ENCODE peak calls at places on chromosome 1, in four cellular contexts. C is body of pancreas, N is brain microvascular endothelial cell, O is adrenal gland. A is an unnamed sample.

GRCh38 chr1:225460737-225461532 is 33.1 kb upstream of the LBR start:
- DNase-seq in C (no peak), N (no peak), O (no peak), A (no peak)

GRCh38 chr1:47587891-47588582 is 150.2 kb downstream of the FOXD2 start:
- DNase-seq in C (no peak), N (peak; percentile 28), O (no peak), A (no peak)

GRCh38 chr1:161226320-161226711 is 456 bp downstream of the TOMM40L start:
- DNase-seq in C (no peak), N (no peak), O (no peak), A (no peak)

GRCh38 chr1:198577444-198577843 is 37.0 kb upstream of the ATP6V1G3 start:
- DNase-seq in C (no peak), N (peak; percentile 64), O (no peak), A (no peak)

GRCh38 chr1:68359045-68359444 is 90.7 kb downstream of the RPE65 start:
- DNase-seq in C (no peak), N (no peak), O (no peak), A (no peak)

GRCh38 chr1:11434926-11435325 is 44.0 kb upstream of the DISP3 start:
- DNase-seq in C (no peak), N (no peak), O (no peak), A (no peak)

GRCh38 chr1:67544921-67545320 is 114.7 kb upstream of the SERBP1 start:
- DNase-seq in C (no peak), N (no peak), O (no peak), A (no peak)

GRCh38 chr1:6770727-6771567 is 14.3 kb upstream of the CAMTA1 start:
- DNase-seq in C (no peak), N (peak; percentile 38), O (no peak), A (no peak)

GRCh38 chr1:204001166-204001901 is 71.6 kb upstream of the SOX13 start:
- DNase-seq in C (no peak), N (no peak), O (no peak), A (no peak)

GRCh38 chr1:12745992-12746323 is at the start of gene CFAP107:
- DNase-seq in C (no peak), N (no peak), O (no peak), A (no peak)

GRCh38 chr1:247118946-247119446 is 14.8 kb upstream of the ZNF669 start:
- DNase-seq in C (no peak), N (no peak), O (no peak), A (no peak)

DNA sequence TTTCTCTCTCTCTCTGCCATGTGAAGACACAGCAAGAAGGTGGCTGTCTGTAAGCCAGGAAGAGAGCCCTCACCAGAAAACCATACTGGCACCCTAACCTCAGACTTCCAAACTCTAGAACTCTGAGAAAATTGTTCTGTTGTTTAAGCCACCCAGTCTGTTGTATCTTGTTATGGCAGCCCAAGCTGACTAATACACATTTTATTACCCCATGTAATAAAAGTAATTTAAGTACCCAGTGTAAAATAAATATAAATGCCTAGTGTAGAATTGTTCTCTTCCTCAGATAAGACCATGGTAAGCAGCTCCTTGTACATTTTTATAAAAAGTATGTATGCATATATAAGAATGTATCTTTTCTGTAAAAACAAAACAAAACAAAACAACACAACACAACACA is 119.7 kb downstream of the DTL start:
- DNase-seq in C (no peak), N (no peak), O (no peak), A (no peak)
- H3K4me3 ChIP-seq in C (no peak overlapping the region), N (no peak overlapping the region), O (no peak overlapping the region), A (no peak overlapping the region)

DNA sequence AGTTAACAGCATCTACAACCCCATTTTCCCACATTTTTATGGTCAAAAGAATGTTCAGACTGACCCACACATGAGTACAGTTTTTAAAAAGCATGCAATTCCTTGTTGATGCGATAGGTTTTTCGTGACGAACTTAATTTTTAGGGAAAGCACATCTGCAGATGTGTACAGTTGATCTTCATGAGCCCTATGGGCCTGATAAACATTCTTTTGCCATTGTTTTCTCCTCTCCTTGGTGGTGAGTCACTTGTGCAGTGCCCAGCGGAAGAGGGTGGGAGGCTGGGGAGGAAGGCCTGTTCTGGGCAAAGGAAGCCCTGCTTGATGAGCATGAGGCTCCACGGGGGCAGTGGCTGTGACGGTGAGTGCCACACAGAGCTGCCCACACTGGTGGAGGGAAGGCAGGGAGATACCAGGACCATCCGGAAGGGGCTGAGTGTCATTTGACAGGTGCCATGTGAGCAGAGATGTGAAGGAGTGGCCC is 5.3 kb downstream of the ARF1 start:
- DNase-seq in C (peak; percentile 33), N (peak; percentile 49), O (no peak), A (peak; percentile 42)
- TF ChIP-seq CTCF in C (no peak), N (no peak), O (no peak), A (no peak)

DNA sequence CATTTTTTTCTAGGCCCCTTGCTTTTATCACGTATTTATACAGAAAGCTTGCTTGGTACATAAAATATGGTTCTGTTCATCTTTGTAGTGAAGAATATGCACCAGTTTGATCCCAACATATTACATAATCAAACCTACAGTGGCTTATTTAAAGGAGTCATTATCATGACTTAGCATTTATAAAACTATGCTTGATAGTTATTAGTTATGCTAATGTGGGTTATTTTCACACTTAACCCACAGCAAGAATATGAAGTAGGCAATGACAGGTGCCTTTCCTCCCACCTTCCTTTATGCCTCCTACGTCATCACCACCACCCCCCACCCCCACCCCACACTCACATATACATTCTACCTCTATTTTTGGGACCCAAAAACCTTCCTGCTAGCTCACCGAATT is 19.8 kb downstream of the CAP1 start:
- DNase-seq in C (no peak), N (no peak), O (no peak), A (no peak)
- H3K36me3 ChIP-seq in C (peaks cover 25% of the 10 kb centered on the region), N (peaks cover 70% of the 10 kb centered on the region), O (peaks cover 53% of the 10 kb centered on the region), A (peaks cover 11% of the 10 kb centered on the region)

GRCh38 chr1:153670257-153670858 is 435 bp downstream of the ILF2 start:
- DNase-seq in C (no peak), N (no peak), O (peak; percentile 51), A (no peak)
- H3K4me3 ChIP-seq in C (peak overlapping the region; percentile 71), N (peak overlapping the region; percentile 94), O (no peak overlapping the region), A (peak overlapping the region; percentile 82)

DNA sequence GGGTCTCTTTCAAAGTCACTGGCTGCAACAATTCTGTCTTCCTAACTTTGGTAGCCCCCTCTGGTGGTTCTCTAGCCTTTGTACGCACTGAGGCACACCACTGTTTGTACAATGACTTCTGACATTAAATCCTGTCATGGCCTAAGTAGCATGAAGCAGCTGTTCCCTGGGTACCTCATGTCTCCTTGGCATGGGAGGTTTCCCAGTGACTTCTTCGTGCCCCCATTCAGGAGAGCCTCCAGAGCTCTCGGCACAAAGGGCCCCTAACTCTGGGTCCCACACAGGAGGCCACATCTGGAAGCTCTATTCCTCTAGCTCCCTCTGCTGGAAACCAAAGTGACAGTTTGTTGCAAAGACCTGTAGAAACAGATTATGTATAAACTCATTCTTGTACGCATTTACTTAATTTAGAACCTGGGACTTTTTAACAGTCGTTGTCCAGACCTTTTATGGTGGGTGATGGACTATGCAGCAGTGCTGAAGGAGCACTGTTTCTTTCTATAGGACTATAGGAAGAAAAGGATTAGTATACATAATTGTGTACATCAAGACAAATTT is 13.4 kb downstream of the SWT1 start:
- DNase-seq in C (peak; percentile 22), N (peak; percentile 66), O (peak; percentile 48), A (no peak)
- TF ChIP-seq CTCF in C (peak; percentile 31), N (peak; percentile 74), O (peak; percentile 56), A (peak; percentile 22)

GRCh38 chr1:167095368-167095767 is 1.5 kb downstream of the STYXL2 start:
- DNase-seq in C (no peak), N (peak; percentile 73), O (no peak), A (peak; percentile 62)

GRCh38 chr1:167090289-167090942 is at the start of gene GPA33:
- DNase-seq in C (no peak), N (no peak), O (no peak), A (no peak)

GRCh38 chr1:167093863-167094516 is at the start of gene STYXL2:
- DNase-seq in C (no peak), N (no peak), O (no peak), A (no peak)

GRCh38 chr1:167094690-167095089 is 815 bp downstream of the STYXL2 start:
- DNase-seq in C (no peak), N (no peak), O (no peak), A (no peak)

DNA sequence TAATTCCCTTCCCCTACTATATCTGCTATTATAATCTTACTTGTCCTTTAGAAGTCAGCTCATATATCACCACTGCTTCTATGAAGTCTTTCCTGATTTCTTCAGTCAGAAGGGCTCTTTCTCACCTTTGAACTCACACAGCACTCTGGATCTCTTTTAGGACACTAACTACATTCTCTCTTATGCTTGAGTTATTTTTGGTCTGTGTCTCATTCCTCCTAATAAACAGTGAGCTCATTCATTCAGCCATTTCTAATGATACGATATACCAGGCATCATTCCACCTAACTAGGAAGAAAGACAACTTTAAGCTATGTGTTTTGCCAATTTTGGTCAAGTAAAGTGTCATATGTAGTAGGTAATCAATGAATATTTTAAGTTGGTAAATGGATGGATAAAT is 1.2 kb upstream of the STYXL2 start:
- DNase-seq in C (no peak), N (no peak), O (no peak), A (no peak)
- H3K36me3 ChIP-seq in C (no peaks in the 10 kb centered on the region), N (no peaks in the 10 kb centered on the region), O (no peaks in the 10 kb centered on the region), A (no peaks in the 10 kb centered on the region)

GRCh38 chr1:90725961-90726715 is 9.0 kb upstream of the BARHL2 start:
- DNase-seq in C (no peak), N (no peak), O (no peak), A (no peak)
- H3K4me3 ChIP-seq in C (no peak overlapping the region), N (no peak overlapping the region), O (no peak overlapping the region), A (peak overlapping the region; percentile 53)

DNA sequence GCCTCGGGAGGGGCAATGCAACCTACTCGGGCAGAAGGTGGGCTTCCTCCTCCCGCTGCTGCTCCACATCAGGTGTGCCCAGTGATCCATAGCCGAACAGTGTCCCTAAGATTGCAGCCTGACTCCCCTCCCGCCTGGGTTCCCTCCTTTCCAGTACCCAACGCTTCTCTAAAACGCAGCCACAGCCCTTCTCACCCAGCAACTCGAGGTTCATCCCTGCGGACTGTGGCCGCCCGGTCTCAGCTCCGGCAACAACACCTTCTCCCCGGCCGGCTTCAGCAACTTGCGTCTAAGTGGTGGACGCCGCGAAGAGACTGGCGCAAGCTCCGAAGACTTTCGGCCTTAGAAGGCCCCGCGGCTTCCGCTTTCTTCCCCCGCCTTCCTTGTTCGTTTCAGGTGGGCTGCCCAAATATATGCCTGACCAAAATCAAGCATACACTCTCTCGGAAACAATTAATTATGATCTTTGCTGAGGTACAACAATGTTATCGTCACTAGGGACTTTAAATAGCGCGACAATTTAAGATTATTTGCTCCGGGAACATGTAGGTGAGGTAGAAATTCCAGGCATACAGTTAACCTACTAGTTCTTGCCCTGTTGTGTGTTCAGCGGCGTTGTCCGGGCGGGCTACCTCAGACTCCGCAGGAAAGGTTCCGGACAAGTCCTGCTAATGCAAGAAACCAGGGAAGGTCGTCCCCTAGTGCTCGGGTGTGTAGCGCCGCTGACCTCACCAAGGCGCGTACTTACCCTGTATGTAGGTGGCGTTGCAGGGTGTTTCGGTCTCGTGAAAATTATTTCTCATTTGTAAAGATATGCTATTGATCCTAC is at the start of gene RBBP5:
- DNase-seq in C (peak; percentile 97), N (peak; percentile 97), O (peak; percentile 96), A (peak; percentile 94)
- TF ChIP-seq CTCF in C (peak; percentile 63), N (peak; percentile 89), O (peak; percentile 70), A (no peak)